ENCODE peak calls at places on chromosomes 13 and 19, in ten cellular contexts. A, M, O, C, X, W, P, B, N and J are unnamed samples.

GRCh38 chr13:98556968-98557591 is 19.8 kb downstream of the STK24 start:
- DNase-seq in A (no peak), C (no peak), N (no peak), O (no peak), W (no peak), M (peak), X (peak), B (no peak), P (no peak), J (no peak)

GRCh38 chr13:41603917-41604316 is 146.6 kb downstream of the RGCC start:
- DNase-seq in C (peak), A (peak), O (peak), X (no peak), P (peak), N (peak), M (peak), B (peak), W (no peak), J (no peak)

GRCh38 chr19:7851623-7852500 is 21.8 kb downstream of the EVI5L start:
- DNase-seq in B (no peak), X (no peak), M (no peak), A (no peak), W (no peak), P (no peak), C (no peak), O (no peak), N (no peak), J (no peak)

GRCh38 chr13:46630419-46631183 is 77.6 kb downstream of the LRCH1 start:
- DNase-seq in P (no peak), A (no peak), B (no peak), X (no peak), M (no peak), W (no peak), O (no peak), N (peak), C (no peak), J (no peak)

GRCh38 chr13:47853236-47853635 is 147.8 kb downstream of the SUCLA2 start:
- DNase-seq in M (peak), X (no peak), B (peak), C (no peak), W (no peak), O (no peak), N (no peak), P (peak), A (no peak), J (peak)

GRCh38 chr13:73741111-73741510 is 393.1 kb downstream of the KLF12 start:
- DNase-seq in C (peak), A (no peak), N (no peak), O (no peak), M (peak), W (no peak), X (no peak), P (no peak), B (no peak), J (no peak)

GRCh38 chr19:4583961-4584669 is 24.6 kb upstream of the SEMA6B start:
- DNase-seq in P (no peak), B (peak), O (no peak), M (peak), A (no peak), N (peak), C (peak), W (peak), X (peak), J (no peak)

GRCh38 chr19:35088514-35088913 is 27.1 kb upstream of the FXYD3 start:
- DNase-seq in X (no peak), A (peak), O (peak), P (peak), M (peak), C (peak), B (peak), W (no peak), N (no peak), J (peak)

GRCh38 chr13:51000576-51001260 is 91.1 kb downstream of the RNASEH2B start:
- DNase-seq in P (no peak), C (peak), B (peak), X (peak), W (no peak), N (no peak), A (peak), M (peak), O (no peak), J (peak)

GRCh38 chr13:113848020-113848419 is 15.9 kb downstream of the GAS6 start:
- DNase-seq in O (no peak), B (no peak), C (no peak), N (no peak), M (no peak), A (no peak), X (no peak), W (no peak), P (no peak), J (no peak)

GRCh38 chr19:32658075-32658474 is 16.9 kb downstream of the ANKRD27 start:
- DNase-seq in N (no peak), P (no peak), W (no peak), B (no peak), M (no peak), O (no peak), X (no peak), A (no peak), C (no peak), J (no peak)

GRCh38 chr13:92658293-92658692 is 568.3 kb upstream of the GPC6 start:
- DNase-seq in M (no peak), X (no peak), O (no peak), P (no peak), C (no peak), A (no peak), W (no peak), B (no peak), N (no peak), J (no peak)

GRCh38 chr13:92657565-92657964 is 569.0 kb upstream of the GPC6 start:
- DNase-seq in W (no peak), O (no peak), M (peak), X (no peak), B (peak), A (no peak), P (no peak), C (peak), N (no peak), J (peak)

GRCh38 chr13:92661406-92661805 is 565.2 kb upstream of the GPC6 start:
- DNase-seq in A (no peak), X (no peak), C (no peak), N (no peak), B (no peak), P (no peak), O (no peak), M (no peak), W (no peak), J (no peak)

DNA sequence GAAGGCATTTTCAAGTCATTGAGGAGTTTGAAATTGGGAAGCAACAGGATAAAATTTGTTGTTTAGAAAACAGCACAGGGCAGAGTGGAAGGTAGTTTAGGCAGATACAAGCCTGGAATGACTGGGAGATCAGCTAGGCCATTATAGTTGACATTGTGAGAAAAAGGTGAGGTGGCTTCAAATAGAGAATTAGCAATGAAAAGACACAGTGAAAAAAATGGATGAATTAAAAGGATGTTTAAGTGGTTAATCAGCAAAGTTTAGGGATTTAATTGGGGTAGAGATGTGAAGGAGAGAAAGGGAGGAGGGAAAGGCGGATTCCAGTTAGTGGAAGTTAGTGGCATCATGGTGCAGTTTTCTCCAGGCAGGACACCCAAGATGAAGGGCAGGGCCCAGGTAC is 570.5 kb upstream of the GPC6 start:
- DNase-seq in C (no peak), A (no peak), X (no peak), O (no peak), B (no peak), P (no peak), N (no peak), W (no peak), M (no peak), J (no peak)
- H3K4me3 ChIP-seq in C (no peak), A (no peak), X (no peak), O (no peak), B (no peak), P (no peak), N (no peak), W (no peak), M (no peak), J (no peak)

DNA sequence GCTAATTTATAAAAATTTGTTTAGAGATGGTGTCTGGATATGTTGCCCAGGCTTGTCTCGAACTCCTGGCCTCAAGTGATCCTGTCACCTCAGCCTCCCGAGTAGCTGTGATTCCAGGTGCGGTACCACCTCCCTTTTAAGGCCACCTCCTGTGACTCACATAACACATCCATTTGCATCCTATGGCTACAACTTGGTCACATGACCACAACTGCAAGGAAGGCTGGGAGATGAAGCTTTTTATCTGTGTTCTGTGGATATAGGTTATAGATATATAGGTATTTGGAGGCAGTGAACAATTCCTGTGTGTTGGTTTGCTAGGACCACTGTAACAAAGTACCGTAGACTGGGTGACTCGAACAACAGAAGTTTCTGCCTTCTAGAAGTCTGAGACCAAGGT is 6.0 kb downstream of the SPACA6 start:
- DNase-seq in A (no peak), W (no peak), B (no peak), M (no peak), X (no peak), C (no peak), O (no peak), N (no peak), P (no peak), J (no peak)
- TF ChIP-seq CTCF in A (no peak), W (no peak), B (no peak), M (no peak), X (no peak), C (no peak), O (no peak), N (no peak), P (no peak), J (no peak)

GRCh38 chr19:36849701-36850645 is 703 bp upstream of the ZNF345 start:
- DNase-seq in N (peak), W (peak), P (peak), O (peak), M (peak), X (peak), C (peak), A (peak), B (peak), J (peak)

GRCh38 chr19:36850646-36851442 is at the start of gene ZNF345:
- DNase-seq in M (peak), C (peak), W (peak), X (peak), O (peak), N (peak), A (peak), P (peak), B (peak), J (peak)

GRCh38 chr19:36847968-36848367 is 2.7 kb upstream of the ZNF345 start:
- DNase-seq in O (no peak), N (no peak), B (no peak), P (no peak), A (no peak), X (no peak), C (no peak), M (no peak), W (peak), J (no peak)

DNA sequence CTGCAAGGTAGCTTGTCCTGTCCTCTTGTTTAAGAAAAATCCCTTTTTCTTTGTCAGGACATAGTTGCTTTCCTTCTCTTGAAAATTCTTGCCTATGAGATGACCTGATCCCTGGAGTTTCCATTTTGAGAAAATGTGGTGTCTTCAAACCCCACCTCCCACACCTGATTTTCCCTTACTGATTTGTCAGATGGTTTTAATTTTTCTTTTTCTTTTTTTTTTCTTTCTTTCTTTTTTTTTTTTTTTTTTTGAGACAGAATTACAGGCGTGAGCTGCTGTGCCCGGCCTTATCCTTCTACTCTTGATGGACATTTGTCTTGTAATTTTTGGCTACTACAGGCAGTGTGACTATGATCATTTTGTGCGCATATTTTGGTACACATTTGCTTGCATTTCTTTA is 1.2 kb downstream of the ZNF345 start:
- DNase-seq in X (no peak), C (no peak), O (no peak), M (no peak), A (no peak), B (no peak), N (no peak), P (no peak), W (no peak), J (no peak)
- H3K4me3 ChIP-seq in X (no peak), C (peak), O (no peak), M (peak), A (peak), B (peak), N (no peak), P (no peak), W (no peak), J (peak)

GRCh38 chr13:111216166-111216960 is 101.3 kb downstream of the ARHGEF7 start:
- DNase-seq in X (peak), W (peak), B (peak), C (peak), N (no peak), M (peak), A (no peak), O (peak), P (no peak), J (peak)
- TF ChIP-seq CTCF in X (peak), W (peak), B (peak), C (peak), N (peak), M (peak), A (peak), O (peak), P (peak), J (peak)

GRCh38 chr19:16582486-16583261 is 10.5 kb upstream of the SLC35E1 start:
- DNase-seq in P (no peak), A (no peak), M (no peak), C (no peak), N (no peak), X (no peak), B (no peak), W (no peak), O (no peak), J (no peak)

GRCh38 chr19:16585808-16586476 is 13.7 kb upstream of the SLC35E1 start:
- DNase-seq in A (no peak), C (no peak), N (no peak), M (no peak), B (no peak), P (no peak), W (peak), X (no peak), O (no peak), J (no peak)

GRCh38 chr19:16587031-16588023 is 15.1 kb upstream of the SLC35E1 start:
- DNase-seq in A (peak), P (peak), B (peak), N (no peak), C (peak), W (peak), X (peak), M (peak), O (no peak), J (no peak)

GRCh38 chr19:16586477-16586871 is 14.3 kb upstream of the SLC35E1 start:
- DNase-seq in O (no peak), X (no peak), A (no peak), B (no peak), N (no peak), M (no peak), W (no peak), C (no peak), P (no peak), J (no peak)

DNA sequence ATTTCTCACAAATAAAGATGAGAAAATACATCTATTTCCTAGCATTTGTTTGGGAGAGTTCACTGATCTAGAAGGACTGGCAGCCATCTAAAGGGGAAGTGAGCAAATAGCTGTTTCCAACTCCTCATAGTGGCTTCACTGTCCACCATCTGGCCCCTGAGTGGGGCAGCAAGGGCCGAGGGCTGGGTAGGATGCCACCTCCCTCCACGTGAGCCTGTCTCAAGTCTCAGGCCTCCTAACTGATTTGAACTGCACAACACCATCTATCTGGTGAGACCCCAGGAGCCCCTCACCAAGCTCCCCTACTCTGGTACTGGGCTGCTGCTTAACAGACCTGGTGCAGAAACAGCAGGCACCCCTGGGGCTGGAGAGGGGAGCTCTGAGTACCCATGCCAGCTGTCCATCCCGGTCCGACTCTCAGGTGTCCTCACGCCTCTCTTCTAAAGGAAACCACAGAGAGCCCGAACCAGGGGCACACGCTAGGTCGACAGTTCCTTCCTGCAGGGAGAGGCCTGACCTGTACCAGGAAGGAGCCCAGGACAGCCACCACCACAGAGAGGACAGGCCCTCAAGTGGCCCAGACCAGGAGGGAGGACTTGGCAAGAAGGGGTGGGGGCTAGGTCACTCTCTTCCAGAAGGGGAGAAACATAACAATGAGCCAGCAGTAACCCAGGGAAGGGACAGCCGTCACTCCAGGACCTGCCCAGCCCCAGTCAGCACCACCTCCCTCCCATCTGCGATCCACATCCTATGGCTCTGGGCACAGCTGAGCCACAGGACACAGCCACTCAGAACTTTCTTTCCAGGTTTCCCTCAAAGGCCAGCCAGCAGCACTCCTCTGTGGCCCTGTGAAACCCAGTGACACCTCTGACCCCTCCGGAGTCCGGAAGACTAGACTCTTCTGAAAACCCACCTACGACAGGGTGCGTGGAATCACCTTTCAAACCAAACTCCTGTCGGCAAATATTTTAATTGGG is 12.9 kb upstream of the SLC35E1 start:
- DNase-seq in O (no peak), N (no peak), B (no peak), X (no peak), M (no peak), A (no peak), C (no peak), P (no peak), W (peak), J (no peak)
- H3K4me3 ChIP-seq in O (no peak), N (no peak), B (no peak), X (no peak), M (no peak), A (no peak), C (no peak), P (no peak), W (peak), J (no peak)

DNA sequence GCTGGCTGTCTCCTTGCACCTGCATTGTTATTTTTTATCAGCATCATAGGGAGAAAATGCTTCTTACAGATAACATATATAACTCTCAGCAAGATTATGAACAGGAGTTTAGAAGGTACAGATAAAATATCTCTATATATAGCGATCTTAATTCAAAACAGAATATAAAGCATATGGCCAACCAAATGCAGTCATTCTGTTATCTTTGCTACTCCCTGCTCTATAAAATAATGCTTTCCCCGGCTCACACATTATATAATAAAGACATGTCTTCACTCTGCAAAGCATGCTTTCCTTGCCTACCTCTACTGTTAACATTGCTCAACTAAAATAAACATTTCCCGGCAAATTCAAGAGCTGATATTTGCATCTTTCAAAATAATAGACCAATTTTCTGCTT is 161.7 kb downstream of the FGF14 start:
- DNase-seq in X (no peak), W (no peak), M (no peak), B (no peak), C (no peak), N (no peak), P (no peak), A (no peak), O (no peak), J (no peak)
- TF ChIP-seq CTCF in X (no peak), W (no peak), M (no peak), B (no peak), C (no peak), N (no peak), P (no peak), A (no peak), O (no peak), J (no peak)

GRCh38 chr13:20190481-20191310 is 2.0 kb downstream of the GJB2 start:
- DNase-seq in C (peak), A (peak), X (no peak), W (no peak), B (peak), O (no peak), N (no peak), M (peak), P (peak), J (no peak)
- H3K4me3 ChIP-seq in C (no peak), A (no peak), X (no peak), W (no peak), B (no peak), O (no peak), N (no peak), M (no peak), P (no peak), J (no peak)